ENCODE peak calls at places on chromosomes 3 and 15, in seven cellular contexts. A, X, C, T, O, W and Z are unnamed samples.

GRCh38 chr15:39230205-39230916 is 350.5 kb upstream of the THBS1 start:
- DNase-seq in W (no peak), C (no peak), T (no peak), A (no peak), O (no peak), X (no peak), Z (peak; percentile 58)

GRCh38 chr3:39378092-39378491 is 5.1 kb upstream of the SLC25A38 start:
- DNase-seq in X (no peak), W (peak; percentile 84), C (peak; percentile 18), A (peak; percentile 47), T (peak; percentile 60), O (peak; percentile 58), Z (peak; percentile 47)

GRCh38 chr3:136818851-136819783 is at the start of gene SLC35G2:
- DNase-seq in W (peak; percentile 22), O (peak; percentile 18), X (peak; percentile 68), T (peak; percentile 37), C (peak; percentile 33), A (peak; percentile 35), Z (peak; percentile 48)

GRCh38 chr3:41202834-41203345 is 3.6 kb downstream of the CTNNB1 start:
- DNase-seq in T (no peak), C (no peak), A (no peak), X (no peak), W (no peak), O (no peak), Z (no peak)

GRCh38 chr3:88149146-88149515 is 628 bp upstream of the C3orf38 start:
- DNase-seq in T (no peak), X (no peak), W (no peak), C (no peak), A (peak; percentile 25), O (no peak), Z (no peak)

GRCh38 chr15:95448531-95449210 is 881.8 kb upstream of the NR2F2 start:
- DNase-seq in T (no peak), C (no peak), A (no peak), O (no peak), W (no peak), X (no peak), Z (no peak)

GRCh38 chr15:87671289-87671688 is 585.2 kb downstream of the NTRK3 start:
- DNase-seq in X (no peak), W (no peak), A (no peak), T (no peak), O (no peak), C (no peak), Z (no peak)

GRCh38 chr3:195401959-195402358 is 40.9 kb downstream of the ACAP2 start:
- DNase-seq in W (no peak), O (no peak), T (no peak), X (no peak), C (no peak), A (no peak), Z (no peak)

GRCh38 chr15:63708141-63708772 is 111.1 kb downstream of the FBXL22 start:
- DNase-seq in A (no peak), W (no peak), O (peak; percentile 79), X (no peak), T (no peak), C (no peak), Z (no peak)
- H3K4me1 ChIP-seq in A (peaks cover 5% of the 10 kb centered on the region), W (no peaks in the 10 kb centered on the region), O (peaks cover 42% of the 10 kb centered on the region), X (no peaks in the 10 kb centered on the region), T (peaks cover 39% of the 10 kb centered on the region), C (peaks cover 35% of the 10 kb centered on the region), Z (no peaks in the 10 kb centered on the region)

DNA sequence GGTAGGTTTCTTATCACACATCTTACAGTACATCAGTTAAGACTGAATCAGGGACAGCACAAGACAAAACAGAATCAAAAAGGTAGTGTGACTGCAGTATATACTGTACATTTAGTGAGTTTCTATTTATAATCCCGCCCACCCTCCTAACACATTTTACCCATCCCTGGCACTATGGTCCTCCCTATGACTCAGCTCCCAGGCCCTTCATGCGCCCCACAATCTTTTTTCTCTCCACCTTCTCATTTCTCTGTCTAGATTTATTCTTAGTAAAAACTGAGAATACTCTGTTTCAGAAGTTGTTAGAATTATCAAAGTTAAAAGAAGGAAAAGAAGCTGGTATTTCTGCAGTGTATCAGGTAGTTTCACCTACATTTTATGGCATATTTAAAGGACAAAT is 427.3 kb downstream of the CNTN4 start:
- DNase-seq in O (no peak), T (no peak), W (no peak), A (no peak), X (no peak), C (no peak), Z (no peak)
- H3K4me1 ChIP-seq in O (no peaks in the 10 kb centered on the region), T (no peaks in the 10 kb centered on the region), W (no peaks in the 10 kb centered on the region), A (no peaks in the 10 kb centered on the region), X (no peaks in the 10 kb centered on the region), C (no peaks in the 10 kb centered on the region), Z (no peaks in the 10 kb centered on the region)

GRCh38 chr3:143165211-143165610 is 45.6 kb downstream of the CHST2 start:
- DNase-seq in C (no peak), T (no peak), X (no peak), W (no peak), A (no peak), O (no peak), Z (no peak)

GRCh38 chr3:143158549-143158988 is 39.0 kb downstream of the CHST2 start:
- DNase-seq in A (no peak), T (no peak), C (no peak), O (no peak), W (no peak), X (no peak), Z (no peak)

GRCh38 chr3:143167956-143168355 is 48.4 kb downstream of the CHST2 start:
- DNase-seq in W (no peak), T (no peak), A (no peak), X (no peak), C (no peak), O (no peak), Z (no peak)

GRCh38 chr3:143166376-143166775 is 46.8 kb downstream of the CHST2 start:
- DNase-seq in C (no peak), A (no peak), O (no peak), W (no peak), T (no peak), X (no peak), Z (no peak)

DNA sequence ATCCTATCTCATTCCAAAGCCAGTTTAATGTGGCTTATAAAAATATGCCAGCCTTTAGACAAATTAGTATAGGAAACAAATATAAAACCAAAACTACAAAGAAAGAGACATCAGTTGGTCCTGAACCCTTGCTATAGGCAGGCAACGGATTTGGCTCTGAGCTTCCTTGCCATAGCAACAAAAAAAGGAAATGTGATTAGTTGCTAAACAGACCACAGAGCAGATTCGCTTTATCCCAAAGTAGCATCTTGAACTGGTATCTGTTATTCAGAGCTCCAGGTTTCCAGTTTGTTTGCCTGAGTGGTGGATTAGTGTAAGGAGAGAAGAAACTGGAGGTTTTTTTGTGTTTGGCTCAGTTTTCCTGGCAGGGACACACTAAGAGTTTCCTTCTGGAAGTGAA is 44.0 kb downstream of the CHST2 start:
- DNase-seq in C (no peak), O (no peak), X (no peak), A (no peak), W (no peak), T (no peak), Z (no peak)
- H3K4me1 ChIP-seq in C (peaks cover 36% of the 10 kb centered on the region), O (peaks cover 38% of the 10 kb centered on the region), X (no peaks in the 10 kb centered on the region), A (no peaks in the 10 kb centered on the region), W (no peaks in the 10 kb centered on the region), T (peaks cover 26% of the 10 kb centered on the region), Z (no peaks in the 10 kb centered on the region)

GRCh38 chr15:45454825-45455224 is 67.7 kb downstream of the SLC30A4 start:
- DNase-seq in T (peak; percentile 71), A (peak; percentile 59), O (peak; percentile 79), W (peak; percentile 74), X (peak; percentile 87), C (peak; percentile 51), Z (peak; percentile 74)
- H3K4me1 ChIP-seq in T (peaks cover 24% of the 10 kb centered on the region), A (peaks cover 34% of the 10 kb centered on the region), O (peaks cover 48% of the 10 kb centered on the region), W (peaks cover 15% of the 10 kb centered on the region), X (peaks cover 31% of the 10 kb centered on the region), C (peaks cover 40% of the 10 kb centered on the region), Z (peaks cover 1% of the 10 kb centered on the region)